ENCODE peak calls at places on chromosome 10, in eight cellular contexts. One of them, this sample, is unnamed.
A peak's percentile ranks its signal among the peaks of the same experiment; 100 is the strongest.

GRCh38 chr10:62354941-62355340 is 19.2 kb upstream of the ZNF365 start:
- DNase-seq in colonic mucosa: no peak
- DNase-seq in CD8-positive, alpha-beta T cell: no peak
- DNase-seq in cardiac fibroblast: peak; percentile 51
- DNase-seq in OCI-LY7: no peak
- DNase-seq in neural crest cell: no peak
- DNase-seq in endothelial cell: no peak
- DNase-seq in esophagus squamous epithelium: no peak
- DNase-seq in this sample: no peak

GRCh38 chr10:36494386-36494785 is 631.0 kb upstream of the ANKRD30A start:
- DNase-seq in cardiac fibroblast: peak; percentile 90
- DNase-seq in esophagus squamous epithelium: no peak
- DNase-seq in endothelial cell: no peak
- DNase-seq in colonic mucosa: no peak
- DNase-seq in CD8-positive, alpha-beta T cell: no peak
- DNase-seq in OCI-LY7: no peak
- DNase-seq in neural crest cell: no peak
- DNase-seq in this sample: no peak

GRCh38 chr10:71270301-71270777 is 48.7 kb upstream of the SLC29A3 start:
- DNase-seq in OCI-LY7: peak; percentile 70
- DNase-seq in endothelial cell: peak; percentile 63
- DNase-seq in colonic mucosa: peak; percentile 70
- DNase-seq in CD8-positive, alpha-beta T cell: no peak
- DNase-seq in neural crest cell: peak; percentile 65
- DNase-seq in esophagus squamous epithelium: no peak
- DNase-seq in cardiac fibroblast: peak; percentile 91
- DNase-seq in this sample: peak; percentile 74

GRCh38 chr10:103040424-103040823 is 122.3 kb downstream of the CNNM2 start:
- DNase-seq in neural crest cell: no peak
- DNase-seq in colonic mucosa: no peak
- DNase-seq in esophagus squamous epithelium: no peak
- DNase-seq in OCI-LY7: no peak
- DNase-seq in CD8-positive, alpha-beta T cell: no peak
- DNase-seq in endothelial cell: no peak
- DNase-seq in cardiac fibroblast: peak; percentile 69
- DNase-seq in this sample: no peak

GRCh38 chr10:69318997-69319727 is 40.9 kb downstream of the HK1 start:
- DNase-seq in OCI-LY7: peak; percentile 18
- DNase-seq in colonic mucosa: peak; percentile 89
- DNase-seq in CD8-positive, alpha-beta T cell: peak; percentile 75
- DNase-seq in esophagus squamous epithelium: no peak
- DNase-seq in cardiac fibroblast: peak; percentile 77
- DNase-seq in neural crest cell: peak; percentile 29
- DNase-seq in endothelial cell: peak; percentile 56
- DNase-seq in this sample: peak; percentile 71

GRCh38 chr10:75508239-75508813 is 76.9 kb downstream of the LRMDA start:
- DNase-seq in esophagus squamous epithelium: no peak
- DNase-seq in cardiac fibroblast: peak; percentile 41
- DNase-seq in neural crest cell: no peak
- DNase-seq in endothelial cell: no peak
- DNase-seq in OCI-LY7: no peak
- DNase-seq in CD8-positive, alpha-beta T cell: no peak
- DNase-seq in colonic mucosa: no peak
- DNase-seq in this sample: no peak

GRCh38 chr10:46247808-46248569 is 38.8 kb upstream of the ANTXRL start:
- DNase-seq in neural crest cell: no peak
- DNase-seq in esophagus squamous epithelium: no peak
- DNase-seq in endothelial cell: peak; percentile 3
- DNase-seq in colonic mucosa: peak; percentile 8
- DNase-seq in cardiac fibroblast: no peak
- DNase-seq in OCI-LY7: no peak
- DNase-seq in CD8-positive, alpha-beta T cell: peak; percentile 7
- DNase-seq in this sample: no peak

GRCh38 chr10:71187600-71187999 is 24.8 kb upstream of the UNC5B start:
- DNase-seq in CD8-positive, alpha-beta T cell: no peak
- DNase-seq in OCI-LY7: no peak
- DNase-seq in endothelial cell: no peak
- DNase-seq in cardiac fibroblast: peak; percentile 37
- DNase-seq in colonic mucosa: no peak
- DNase-seq in esophagus squamous epithelium: no peak
- DNase-seq in neural crest cell: no peak
- DNase-seq in this sample: no peak

GRCh38 chr10:84665883-84666463 is 337.6 kb downstream of the CCSER2 start:
- DNase-seq in esophagus squamous epithelium: no peak
- DNase-seq in colonic mucosa: peak; percentile 25
- DNase-seq in OCI-LY7: peak; percentile 49
- DNase-seq in endothelial cell: peak; percentile 57
- DNase-seq in neural crest cell: no peak
- DNase-seq in cardiac fibroblast: no peak
- DNase-seq in CD8-positive, alpha-beta T cell: no peak
- DNase-seq in this sample: peak; percentile 36

GRCh38 chr10:121518321-121518720 is 79.9 kb downstream of the FGFR2 start:
- DNase-seq in esophagus squamous epithelium: no peak
- DNase-seq in CD8-positive, alpha-beta T cell: no peak
- DNase-seq in colonic mucosa: no peak
- DNase-seq in cardiac fibroblast: no peak
- DNase-seq in endothelial cell: no peak
- DNase-seq in neural crest cell: no peak
- DNase-seq in OCI-LY7: no peak
- DNase-seq in this sample: no peak

GRCh38 chr10:16809074-16809718 is 8.0 kb downstream of the RSU1 start:
- DNase-seq in OCI-LY7: peak; percentile 42
- DNase-seq in CD8-positive, alpha-beta T cell: peak; percentile 55
- DNase-seq in endothelial cell: peak; percentile 66
- DNase-seq in cardiac fibroblast: peak; percentile 65
- DNase-seq in neural crest cell: peak; percentile 58
- DNase-seq in esophagus squamous epithelium: no peak
- DNase-seq in colonic mucosa: peak; percentile 38
- DNase-seq in this sample: peak; percentile 58

GRCh38 chr10:118940386-118940785 is 89.1 kb upstream of the NANOS1 start:
- DNase-seq in esophagus squamous epithelium: no peak
- DNase-seq in endothelial cell: no peak
- DNase-seq in neural crest cell: no peak
- DNase-seq in cardiac fibroblast: peak; percentile 44
- DNase-seq in OCI-LY7: no peak
- DNase-seq in CD8-positive, alpha-beta T cell: no peak
- DNase-seq in colonic mucosa: no peak
- DNase-seq in this sample: no peak

GRCh38 chr10:91287912-91288311 is 67.4 kb downstream of the PCGF5 start:
- DNase-seq in esophagus squamous epithelium: no peak
- DNase-seq in OCI-LY7: no peak
- DNase-seq in colonic mucosa: no peak
- DNase-seq in cardiac fibroblast: no peak
- DNase-seq in endothelial cell: no peak
- DNase-seq in CD8-positive, alpha-beta T cell: no peak
- DNase-seq in neural crest cell: no peak
- DNase-seq in this sample: no peak

GRCh38 chr10:49579621-49580020 is 30.5 kb upstream of the SLC18A3 start:
- DNase-seq in neural crest cell: no peak
- DNase-seq in esophagus squamous epithelium: no peak
- DNase-seq in endothelial cell: no peak
- DNase-seq in colonic mucosa: no peak
- DNase-seq in OCI-LY7: no peak
- DNase-seq in CD8-positive, alpha-beta T cell: no peak
- DNase-seq in cardiac fibroblast: no peak
- DNase-seq in this sample: no peak

GRCh38 chr10:78218833-78219490 is 185.3 kb downstream of the RPS24 start:
- DNase-seq in esophagus squamous epithelium: no peak
- DNase-seq in endothelial cell: no peak
- DNase-seq in OCI-LY7: no peak
- DNase-seq in colonic mucosa: no peak
- DNase-seq in neural crest cell: no peak
- DNase-seq in CD8-positive, alpha-beta T cell: no peak
- DNase-seq in cardiac fibroblast: no peak
- DNase-seq in this sample: no peak

GRCh38 chr10:100743626-100744135 is 1.7 kb upstream of the PAX2 start:
- DNase-seq in cardiac fibroblast: peak; percentile 70
- DNase-seq in esophagus squamous epithelium: no peak
- DNase-seq in neural crest cell: no peak
- DNase-seq in colonic mucosa: no peak
- DNase-seq in OCI-LY7: peak; percentile 70
- DNase-seq in CD8-positive, alpha-beta T cell: peak; percentile 34
- DNase-seq in endothelial cell: no peak
- DNase-seq in this sample: peak; percentile 89

GRCh38 chr10:10094700-10095099 is 923.0 kb upstream of the CELF2 start:
- DNase-seq in CD8-positive, alpha-beta T cell: no peak
- DNase-seq in esophagus squamous epithelium: no peak
- DNase-seq in cardiac fibroblast: peak; percentile 24
- DNase-seq in neural crest cell: no peak
- DNase-seq in colonic mucosa: no peak
- DNase-seq in endothelial cell: no peak
- DNase-seq in OCI-LY7: no peak
- DNase-seq in this sample: no peak

GRCh38 chr10:98170249-98171117 is 36.0 kb downstream of the R3HCC1L start:
- DNase-seq in cardiac fibroblast: peak; percentile 68
- DNase-seq in CD8-positive, alpha-beta T cell: peak; percentile 23
- DNase-seq in esophagus squamous epithelium: no peak
- DNase-seq in colonic mucosa: peak; percentile 51
- DNase-seq in OCI-LY7: peak; percentile 74
- DNase-seq in neural crest cell: peak; percentile 19
- DNase-seq in endothelial cell: peak; percentile 55
- DNase-seq in this sample: peak; percentile 51

GRCh38 chr10:25875555-25876165 is 58.4 kb upstream of the MYO3A start:
- DNase-seq in esophagus squamous epithelium: no peak
- DNase-seq in neural crest cell: peak; percentile 84
- DNase-seq in OCI-LY7: peak; percentile 88
- DNase-seq in CD8-positive, alpha-beta T cell: peak; percentile 65
- DNase-seq in endothelial cell: peak; percentile 87
- DNase-seq in cardiac fibroblast: peak; percentile 74
- DNase-seq in colonic mucosa: peak; percentile 80
- DNase-seq in this sample: peak; percentile 50

GRCh38 chr10:5876181-5876768 is 13.4 kb downstream of the ANKRD16 start:
- DNase-seq in endothelial cell: no peak
- DNase-seq in OCI-LY7: no peak
- DNase-seq in neural crest cell: no peak
- DNase-seq in cardiac fibroblast: peak; percentile 32
- DNase-seq in CD8-positive, alpha-beta T cell: no peak
- DNase-seq in colonic mucosa: no peak
- DNase-seq in esophagus squamous epithelium: no peak
- DNase-seq in this sample: no peak

GRCh38 chr10:132518572-132519381 is 18.8 kb upstream of the INPP5A start:
- DNase-seq in esophagus squamous epithelium: no peak
- DNase-seq in endothelial cell: peak; percentile 36
- DNase-seq in neural crest cell: no peak
- DNase-seq in cardiac fibroblast: no peak
- DNase-seq in CD8-positive, alpha-beta T cell: no peak
- DNase-seq in OCI-LY7: no peak
- DNase-seq in colonic mucosa: peak; percentile 93
- DNase-seq in this sample: no peak

GRCh38 chr10:48490576-48491345 is 114.1 kb downstream of the ARHGAP22 start:
- DNase-seq in esophagus squamous epithelium: no peak
- DNase-seq in CD8-positive, alpha-beta T cell: no peak
- DNase-seq in OCI-LY7: no peak
- DNase-seq in neural crest cell: no peak
- DNase-seq in endothelial cell: no peak
- DNase-seq in colonic mucosa: peak; percentile 13
- DNase-seq in cardiac fibroblast: no peak
- DNase-seq in this sample: no peak

GRCh38 chr10:104441601-104442000 is 88.0 kb downstream of the CFAP58 start:
- DNase-seq in CD8-positive, alpha-beta T cell: no peak
- DNase-seq in esophagus squamous epithelium: no peak
- DNase-seq in cardiac fibroblast: peak; percentile 98
- DNase-seq in neural crest cell: no peak
- DNase-seq in OCI-LY7: no peak
- DNase-seq in endothelial cell: no peak
- DNase-seq in colonic mucosa: no peak
- DNase-seq in this sample: no peak
- TF ChIP-seq CTCF in CD8-positive, alpha-beta T cell: no peak
- TF ChIP-seq CTCF in esophagus squamous epithelium: no peak
- TF ChIP-seq CTCF in cardiac fibroblast: no peak
- TF ChIP-seq CTCF in neural crest cell: no peak
- TF ChIP-seq CTCF in OCI-LY7: no peak
- TF ChIP-seq CTCF in endothelial cell: no peak
- TF ChIP-seq CTCF in colonic mucosa: no peak
- TF ChIP-seq CTCF in this sample: no peak

GRCh38 chr10:64430690-64431323 is 909.6 kb downstream of the REEP3 start:
- DNase-seq in esophagus squamous epithelium: no peak
- DNase-seq in neural crest cell: peak; percentile 22
- DNase-seq in colonic mucosa: peak; percentile 22
- DNase-seq in cardiac fibroblast: peak; percentile 52
- DNase-seq in OCI-LY7: peak; percentile 1
- DNase-seq in CD8-positive, alpha-beta T cell: no peak
- DNase-seq in endothelial cell: peak; percentile 61
- DNase-seq in this sample: no peak

GRCh38 chr10:64426745-64427144 is 905.5 kb downstream of the REEP3 start:
- DNase-seq in colonic mucosa: no peak
- DNase-seq in neural crest cell: no peak
- DNase-seq in OCI-LY7: no peak
- DNase-seq in endothelial cell: no peak
- DNase-seq in cardiac fibroblast: no peak
- DNase-seq in esophagus squamous epithelium: no peak
- DNase-seq in CD8-positive, alpha-beta T cell: no peak
- DNase-seq in this sample: no peak
- TF ChIP-seq CTCF in colonic mucosa: no peak
- TF ChIP-seq CTCF in neural crest cell: no peak
- TF ChIP-seq CTCF in OCI-LY7: no peak
- TF ChIP-seq CTCF in endothelial cell: no peak
- TF ChIP-seq CTCF in cardiac fibroblast: no peak
- TF ChIP-seq CTCF in esophagus squamous epithelium: no peak
- TF ChIP-seq CTCF in CD8-positive, alpha-beta T cell: no peak
- TF ChIP-seq CTCF in this sample: no peak

GRCh38 chr10:76779163-76779820 is 858.3 kb downstream of the KCNMA1 start:
- DNase-seq in esophagus squamous epithelium: no peak
- DNase-seq in colonic mucosa: no peak
- DNase-seq in endothelial cell: no peak
- DNase-seq in OCI-LY7: no peak
- DNase-seq in cardiac fibroblast: peak; percentile 37
- DNase-seq in CD8-positive, alpha-beta T cell: no peak
- DNase-seq in neural crest cell: peak; percentile 12
- DNase-seq in this sample: no peak
- TF ChIP-seq CTCF in esophagus squamous epithelium: no peak
- TF ChIP-seq CTCF in colonic mucosa: no peak
- TF ChIP-seq CTCF in endothelial cell: no peak
- TF ChIP-seq CTCF in OCI-LY7: no peak
- TF ChIP-seq CTCF in cardiac fibroblast: no peak
- TF ChIP-seq CTCF in CD8-positive, alpha-beta T cell: no peak
- TF ChIP-seq CTCF in neural crest cell: peak; percentile 39
- TF ChIP-seq CTCF in this sample: no peak

DNA sequence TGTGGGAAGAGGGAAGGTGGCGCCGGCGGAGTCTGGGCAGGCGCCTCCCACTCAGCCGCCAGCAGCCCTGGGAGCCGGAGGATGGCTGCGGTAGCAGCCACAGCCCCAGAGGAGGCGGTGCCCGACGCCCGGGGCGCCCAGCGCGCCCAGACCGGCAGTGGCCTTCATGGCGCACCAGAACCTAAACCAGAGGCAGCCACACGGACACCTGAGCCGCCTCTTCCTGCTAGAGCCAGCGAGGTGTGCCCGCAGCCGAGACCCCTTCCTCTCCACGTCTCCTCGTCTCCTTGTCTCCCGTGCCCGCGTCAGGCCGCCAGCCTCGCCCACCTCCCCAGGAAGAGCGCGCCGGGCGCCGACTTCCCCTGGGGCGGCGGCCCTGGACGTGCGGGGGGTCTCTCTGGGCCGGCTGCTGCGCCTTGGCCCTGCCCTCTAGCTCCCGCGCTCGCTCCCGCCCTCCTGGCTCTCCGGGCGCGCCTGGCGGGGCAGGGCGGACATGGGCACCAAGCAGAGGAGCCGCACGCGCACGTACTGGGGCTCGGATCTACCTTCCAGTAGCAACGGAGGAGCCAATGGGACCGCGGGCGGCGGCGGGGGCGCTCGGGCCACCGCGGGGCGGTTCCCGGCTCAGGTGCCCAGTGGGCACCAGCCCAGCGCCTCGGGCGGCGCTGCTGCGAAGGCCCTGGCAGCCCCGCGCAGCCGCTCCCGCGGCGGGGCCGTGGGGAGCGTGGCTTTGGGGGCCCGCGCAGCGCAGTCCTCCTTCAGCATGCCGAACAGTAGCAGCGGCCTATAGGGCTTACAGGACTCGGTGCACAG is 33.0 kb upstream of the SFTPD start:
- DNase-seq in CD8-positive, alpha-beta T cell: no peak
- DNase-seq in endothelial cell: peak; percentile 43
- DNase-seq in OCI-LY7: no peak
- DNase-seq in neural crest cell: peak; percentile 41
- DNase-seq in cardiac fibroblast: peak; percentile 22
- DNase-seq in colonic mucosa: peak; percentile 60
- DNase-seq in esophagus squamous epithelium: no peak
- DNase-seq in this sample: peak; percentile 22
- TF ChIP-seq CTCF in CD8-positive, alpha-beta T cell: no peak
- TF ChIP-seq CTCF in endothelial cell: no peak
- TF ChIP-seq CTCF in OCI-LY7: no peak
- TF ChIP-seq CTCF in neural crest cell: no peak
- TF ChIP-seq CTCF in cardiac fibroblast: no peak
- TF ChIP-seq CTCF in colonic mucosa: no peak
- TF ChIP-seq CTCF in esophagus squamous epithelium: no peak
- TF ChIP-seq CTCF in this sample: no peak

This sample was measured in GM20000.